ENCODE peak calls at places on chromosomes 3 and 15, in nine cellular contexts. Q is PC-3, M is GM23248, O is neural progenitor cell, L is HCT116, X is OCI-LY7, J is MM.1S, C is SK-N-SH, Y is GM23338. S is an unnamed sample.

GRCh38 chr15:58260186-58260910 is 122.2 kb downstream of the AQP9 start:
- DNase-seq in Q (no peak), X (no peak), L (no peak), M (peak), O (no peak), C (no peak), Y (no peak), J (no peak), S (no peak)

GRCh38 chr3:125043599-125044151 is 12.1 kb downstream of the HEG1 start:
- DNase-seq in J (no peak), M (peak), L (no peak), C (peak), Q (no peak), X (no peak), O (no peak), Y (no peak), S (no peak)

GRCh38 chr3:111968319-111969059 is 10.3 kb upstream of the ABHD10 start:
- DNase-seq in L (no peak), O (no peak), X (no peak), J (no peak), Q (peak), Y (no peak), C (no peak), M (peak), S (no peak)

GRCh38 chr3:146180376-146180775 is 19.4 kb upstream of the PLOD2 start:
- DNase-seq in M (no peak), Y (no peak), X (no peak), O (no peak), L (no peak), C (no peak), J (no peak), Q (no peak), S (no peak)

GRCh38 chr15:38217181-38217580 is 35.5 kb upstream of the SPRED1 start:
- DNase-seq in X (peak), Q (peak), O (no peak), Y (no peak), J (peak), L (no peak), C (no peak), M (peak), S (no peak)

GRCh38 chr15:84992157-84992940 is 10.7 kb downstream of the PDE8A start:
- DNase-seq in X (no peak), Y (no peak), C (no peak), L (peak), M (peak), Q (peak), J (no peak), O (no peak), S (peak)

GRCh38 chr3:146134348-146135117 is 26.5 kb downstream of the PLOD2 start:
- DNase-seq in O (no peak), Y (peak), Q (no peak), L (no peak), M (peak), X (no peak), C (no peak), J (no peak), S (no peak)

GRCh38 chr3:1374471-1374870 is 281.6 kb downstream of the CNTN6 start:
- DNase-seq in X (no peak), J (no peak), C (no peak), O (peak), Q (no peak), Y (no peak), L (no peak), M (no peak), S (no peak)

GRCh38 chr3:62749657-62750056 is 125.6 kb downstream of the CADPS start:
- DNase-seq in Y (no peak), L (no peak), O (no peak), M (no peak), C (peak), Q (no peak), J (peak), X (no peak), S (no peak)

GRCh38 chr3:112074616-112075497 is 11.3 kb upstream of the C3orf52 start:
- DNase-seq in O (no peak), M (peak), J (peak), X (no peak), Y (no peak), L (peak), Q (peak), C (no peak), S (peak)

GRCh38 chr15:70699873-70700272 is 63.5 kb downstream of the UACA start:
- DNase-seq in M (no peak), O (no peak), Y (no peak), Q (no peak), X (no peak), L (no peak), C (no peak), J (no peak), S (no peak)

GRCh38 chr3:160150525-160150924 is 74.7 kb upstream of the C3orf80 start:
- DNase-seq in C (no peak), O (no peak), M (peak), Y (no peak), J (no peak), X (no peak), Q (peak), L (no peak), S (no peak)

GRCh38 chr3:14019459-14019858 is 105.2 kb downstream of the CHCHD4 start:
- DNase-seq in J (no peak), L (no peak), Q (no peak), M (peak), O (no peak), Y (no peak), X (no peak), C (no peak), S (no peak)

GRCh38 chr3:126399756-126400155 is 5.0 kb downstream of the CFAP100 start:
- DNase-seq in X (no peak), L (no peak), Q (no peak), O (no peak), J (no peak), Y (no peak), M (no peak), C (no peak), S (no peak)

GRCh38 chr15:47820780-47821319 is 103.5 kb downstream of the SEMA6D start:
- DNase-seq in M (peak), L (no peak), Y (no peak), O (no peak), C (no peak), J (no peak), Q (no peak), X (no peak), S (no peak)

GRCh38 chr3:32510075-32510724 is 7.5 kb upstream of the CMTM6 start:
- DNase-seq in C (peak), O (peak), L (peak), J (peak), Q (peak), Y (peak), X (peak), M (peak), S (peak)

GRCh38 chr3:122066331-122067213 is 11.4 kb downstream of the CD86 start:
- DNase-seq in J (no peak), M (peak), C (no peak), Y (no peak), L (no peak), Q (no peak), O (no peak), X (peak), S (no peak)

GRCh38 chr3:112032377-112032776 is 2.2 kb upstream of the TMPRSS7 start:
- DNase-seq in O (no peak), L (no peak), X (no peak), J (no peak), Y (no peak), C (no peak), M (no peak), Q (no peak), S (no peak)

GRCh38 chr15:47587938-47588817 is 129.1 kb upstream of the SEMA6D start:
- DNase-seq in J (no peak), L (no peak), M (peak), Y (no peak), O (peak), Q (no peak), X (no peak), C (no peak), S (peak)

GRCh38 chr3:142888484-142889262 is at the start of gene PCOLCE2:
- DNase-seq in M (peak), X (no peak), C (peak), Q (peak), O (peak), L (peak), Y (peak), J (peak), S (peak)

GRCh38 chr15:68550498-68551295 is 28.1 kb upstream of the CORO2B start:
- DNase-seq in C (peak), X (peak), L (peak), O (peak), Y (peak), M (peak), J (peak), Q (peak), S (peak)

GRCh38 chr3:65342084-65342683 is 654.4 kb upstream of the ADAMTS9 start:
- DNase-seq in O (peak), C (no peak), L (peak), M (peak), J (peak), Y (peak), X (peak), Q (peak), S (peak)

GRCh38 chr3:49339593-49339946 is 283 bp downstream of the USP4 start:
- DNase-seq in X (no peak), O (peak), Q (no peak), M (peak), C (peak), Y (peak), L (no peak), J (no peak), S (peak)

GRCh38 chr3:40572588-40572987 is 47.8 kb downstream of the ZNF621 start:
- DNase-seq in J (no peak), L (no peak), Q (no peak), M (no peak), Y (peak), C (no peak), X (no peak), O (no peak), S (no peak)

GRCh38 chr3:150594150-150594549 is 9.0 kb upstream of the SELENOT start:
- DNase-seq in Y (no peak), M (no peak), L (no peak), X (no peak), O (no peak), C (no peak), Q (no peak), J (no peak), S (no peak)

GRCh38 chr3:37855363-37855970 is 6.2 kb upstream of the CTDSPL start:
- DNase-seq in O (peak), C (peak), M (peak), J (peak), Q (peak), Y (peak), L (peak), X (peak), S (peak)

GRCh38 chr3:140896997-140897396 is 44.6 kb upstream of the SLC25A36 start:
- DNase-seq in M (peak), C (no peak), L (no peak), Y (no peak), X (no peak), J (no peak), O (no peak), Q (no peak), S (no peak)

GRCh38 chr3:187777331-187778046 is 32.2 kb upstream of the BCL6 start:
- DNase-seq in Y (no peak), C (no peak), J (peak), Q (peak), M (peak), L (no peak), X (no peak), O (no peak), S (no peak)

GRCh38 chr3:112437146-112438022 is 61.9 kb downstream of the BTLA start:
- DNase-seq in J (peak), Q (peak), M (peak), Y (peak), O (peak), X (peak), C (no peak), L (peak), S (no peak)

GRCh38 chr3:32545305-32545704 is 25.4 kb downstream of the DYNC1LI1 start:
- DNase-seq in X (no peak), O (no peak), M (no peak), Q (no peak), Y (no peak), J (no peak), C (no peak), L (no peak), S (no peak)

GRCh38 chr3:16461463-16462245 is 51.8 kb downstream of the RFTN1 start:
- DNase-seq in O (no peak), X (no peak), Y (no peak), J (no peak), C (peak), M (no peak), Q (no peak), L (no peak), S (no peak)

GRCh38 chr15:81126887-81127286 is 7.2 kb upstream of the CFAP161 start:
- DNase-seq in L (no peak), C (no peak), M (no peak), Q (no peak), Y (no peak), O (no peak), J (no peak), X (no peak), S (no peak)

GRCh38 chr3:154132777-154133375 is 11.7 kb downstream of the ARHGEF26 start:
- DNase-seq in Q (no peak), L (no peak), O (no peak), M (no peak), X (no peak), J (no peak), C (no peak), Y (no peak), S (peak)

GRCh38 chr15:67826717-67827560 is 1.6 kb downstream of the SKOR1 start:
- DNase-seq in C (peak), L (no peak), J (no peak), M (no peak), Y (peak), O (peak), Q (no peak), X (no peak), S (no peak)

GRCh38 chr3:101996832-101997231 is 147.5 kb downstream of the NFKBIZ start:
- DNase-seq in O (no peak), X (peak), L (no peak), J (no peak), C (no peak), Q (no peak), M (no peak), Y (no peak), S (no peak)

GRCh38 chr3:113685956-113686721 is 10.3 kb downstream of the USF3 start:
- DNase-seq in O (no peak), J (no peak), Y (peak), X (no peak), Q (no peak), C (no peak), L (no peak), M (peak), S (peak)

GRCh38 chr3:194327414-194328079 is 23.6 kb downstream of the CPN2 start:
- DNase-seq in C (no peak), L (peak), X (no peak), O (no peak), M (no peak), J (no peak), Q (no peak), Y (no peak), S (no peak)

GRCh38 chr3:194325424-194326165 is 25.5 kb downstream of the CPN2 start:
- DNase-seq in X (no peak), O (no peak), M (no peak), J (no peak), Q (no peak), C (peak), Y (no peak), L (no peak), S (no peak)

GRCh38 chr3:194324823-194325327 is 26.3 kb downstream of the CPN2 start:
- DNase-seq in L (no peak), X (no peak), M (no peak), Y (no peak), J (no peak), Q (no peak), O (no peak), C (no peak), S (no peak)

GRCh38 chr3:194327030-194327413 is 24.1 kb downstream of the CPN2 start:
- DNase-seq in M (no peak), O (no peak), L (peak), X (no peak), J (no peak), C (no peak), Q (no peak), Y (no peak), S (no peak)

GRCh38 chr3:194326192-194327029 is 24.7 kb downstream of the CPN2 start:
- DNase-seq in L (peak), C (no peak), M (peak), X (no peak), J (no peak), Y (no peak), Q (no peak), O (peak), S (no peak)
- TF ChIP-seq EZH2phosphoT487 in L (no peak), C (no peak), M (no peak), X (no peak), J (no peak), Y (no peak), Q (no peak), O (no peak), S (no peak)

GRCh38 chr3:138365253-138365555 is 16.8 kb downstream of the MRAS start:
- DNase-seq in C (no peak), L (no peak), J (no peak), O (no peak), M (no peak), X (no peak), Q (no peak), Y (no peak), S (no peak)

GRCh38 chr3:138367326-138367850 is 19.0 kb downstream of the MRAS start:
- DNase-seq in L (no peak), M (no peak), C (no peak), Y (no peak), J (no peak), Q (no peak), X (no peak), O (no peak), S (no peak)

GRCh38 chr3:138364356-138365252 is 16.2 kb downstream of the MRAS start:
- DNase-seq in C (no peak), L (no peak), M (no peak), Q (no peak), O (no peak), X (no peak), J (no peak), Y (no peak), S (no peak)

GRCh38 chr3:138367912-138368311 is 19.5 kb downstream of the MRAS start:
- DNase-seq in J (no peak), X (peak), C (no peak), O (peak), Y (no peak), M (peak), Q (no peak), L (no peak), S (no peak)

DNA sequence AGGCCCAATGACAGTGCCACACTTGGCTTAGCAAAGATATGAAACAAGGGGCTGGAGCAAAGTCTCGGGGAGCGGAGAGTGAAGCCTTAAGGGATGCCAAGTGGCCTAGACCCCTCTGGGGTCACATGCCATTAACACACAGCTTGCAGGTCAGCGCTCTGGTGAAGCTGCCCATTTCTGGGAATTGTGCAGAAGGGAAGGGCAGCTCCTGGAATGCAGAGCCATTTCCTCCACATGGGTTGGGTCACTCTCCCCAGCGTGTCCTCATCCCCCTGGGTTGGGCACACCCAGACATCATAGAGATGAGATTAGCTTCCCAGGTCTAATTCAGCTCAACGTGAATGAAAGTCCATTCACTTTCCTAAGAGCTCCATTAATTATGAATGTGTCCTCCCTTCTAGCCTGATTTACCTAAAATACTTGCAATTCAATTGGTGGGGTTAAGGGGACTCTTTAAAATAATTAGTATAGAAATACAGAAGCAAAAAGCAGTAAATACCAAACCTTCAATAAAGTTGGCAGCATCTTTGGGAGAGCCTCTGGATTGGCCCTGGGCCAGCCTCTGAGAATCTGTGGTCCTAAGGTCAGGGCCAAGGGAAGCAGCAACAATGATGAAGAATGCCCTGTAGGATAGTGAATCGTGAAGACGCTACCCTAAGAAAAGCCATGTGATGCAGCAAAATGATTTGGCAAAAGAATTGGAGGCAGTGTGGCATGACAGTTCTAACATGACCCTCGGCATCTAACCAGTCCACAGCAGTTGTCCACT is 17.8 kb downstream of the MRAS start:
- DNase-seq in O (no peak), M (no peak), Q (no peak), L (no peak), C (no peak), Y (no peak), J (no peak), X (no peak), S (no peak)
- H3K4me2 ChIP-seq in O (no peak), M (no peak), Q (no peak), L (no peak), C (no peak), Y (no peak), J (no peak), X (no peak), S (no peak)

GRCh38 chr3:129173206-129173605 is 10.5 kb downstream of the CNBP start:
- DNase-seq in L (no peak), X (no peak), J (no peak), Y (no peak), C (no peak), M (peak), Q (no peak), O (no peak), S (no peak)
- H2AFZ ChIP-seq in L (no peak), X (no peak), J (no peak), Y (no peak), C (no peak), M (no peak), Q (no peak), O (no peak), S (no peak)

GRCh38 chr15:74725241-74725774 is at the start of gene CYP1A1:
- DNase-seq in L (no peak), Q (peak), Y (peak), M (peak), C (peak), J (no peak), O (peak), X (no peak), S (peak)
- TF ChIP-seq EZH2phosphoT487 in L (no peak), Q (no peak), Y (no peak), M (no peak), C (no peak), J (no peak), O (no peak), X (no peak), S (no peak)

GRCh38 chr3:64220161-64220560 is 5.1 kb downstream of the PRICKLE2 start:
- DNase-seq in J (no peak), Y (no peak), L (no peak), Q (peak), M (peak), O (no peak), C (no peak), X (no peak), S (peak)
- H3K4me2 ChIP-seq in J (no peak), Y (no peak), L (no peak), Q (no peak), M (peak), O (peak), C (peak), X (no peak), S (peak)

GRCh38 chr3:134351421-134351820 is 22.8 kb downstream of the AMOTL2 start:
- DNase-seq in X (no peak), Y (no peak), L (no peak), O (no peak), Q (no peak), M (peak), C (no peak), J (no peak), S (no peak)
- H2AFZ ChIP-seq in X (no peak), Y (no peak), L (no peak), O (no peak), Q (no peak), M (no peak), C (no peak), J (no peak), S (no peak)

GRCh38 chr3:172868565-172869172 is 118.1 kb downstream of the ECT2 start:
- DNase-seq in O (no peak), X (no peak), J (no peak), Y (no peak), L (no peak), Q (no peak), C (no peak), M (no peak), S (no peak)
- TF ChIP-seq EZH2phosphoT487 in O (no peak), X (no peak), J (no peak), Y (no peak), L (no peak), Q (no peak), C (no peak), M (no peak), S (no peak)

S was measured in hepatocyte.